ENCODE peak calls at places on chromosomes 16 and 17, in ten cellular contexts. G, A, Z, I, U, E, J, T, B and K are unnamed samples.
A peak's percentile ranks its signal among the peaks of the same experiment; 100 is the strongest.

GRCh38 chr17:29342148-29342765 is 47.9 kb upstream of the TAOK1 start:
- DNase-seq in G (no peak), A (no peak), Z (no peak), I (no peak), U (no peak), E (no peak), J (no peak), T (no peak), B (no peak), K (no peak)

GRCh38 chr16:27322858-27323780 is 9.3 kb downstream of the IL4R start:
- DNase-seq in G (no peak), A (no peak), Z (no peak), I (no peak), U (no peak), E (no peak), J (no peak), T (no peak), B (no peak), K (no peak)

GRCh38 chr16:7839568-7839967 is 506.9 kb downstream of the RBFOX1 start:
- DNase-seq in G (no peak), A (no peak), Z (no peak), I (no peak), U (no peak), E (no peak), J (no peak), T (no peak), B (no peak), K (no peak)

GRCh38 chr16:88725609-88726407 is 19.5 kb downstream of the CTU2 start:
- DNase-seq in G (no peak), A (no peak), Z (peak; percentile 44), I (no peak), U (no peak), E (no peak), J (no peak), T (no peak), B (no peak), K (peak; percentile 53)

GRCh38 chr17:3557768-3558583 is at the start of gene TRPV3:
- DNase-seq in G (no peak), A (no peak), Z (no peak), I (peak; percentile 84), U (peak; percentile 69), E (no peak), J (no peak), T (no peak), B (peak; percentile 26), K (peak; percentile 71)

GRCh38 chr16:31052131-31052530 is 18.8 kb downstream of the STX4 start:
- DNase-seq in G (no peak), A (peak; percentile 85), Z (no peak), I (no peak), U (peak; percentile 75), E (no peak), J (peak; percentile 96), T (no peak), B (peak; percentile 81), K (no peak)

GRCh38 chr16:77375396-77375795 is 59.4 kb downstream of the ADAMTS18 start:
- DNase-seq in G (no peak), A (no peak), Z (no peak), I (no peak), U (no peak), E (no peak), J (no peak), T (no peak), B (no peak), K (no peak)

GRCh38 chr16:47565454-47565853 is 104.3 kb downstream of the PHKB start:
- DNase-seq in G (peak; percentile 20), A (no peak), Z (no peak), I (no peak), U (no peak), E (no peak), J (peak; percentile 17), T (no peak), B (peak; percentile 78), K (no peak)

GRCh38 chr17:2212328-2212981 is 91.1 kb downstream of the SMG6 start:
- DNase-seq in G (no peak), A (no peak), Z (no peak), I (no peak), U (peak; percentile 11), E (no peak), J (peak; percentile 31), T (no peak), B (peak; percentile 77), K (no peak)